ENCODE peak calls at places on chromosome 19, in four cellular contexts. O, P, Y and A are unnamed samples.

GRCh38 chr19:20182232-20182785 is 15.3 kb downstream of the ZNF486 start:
- DNase-seq in O (no peak), Y (no peak), P (no peak), A (no peak)

GRCh38 chr19:3075605-3076431 is 13.5 kb upstream of the TLE5 start:
- DNase-seq in O (peak), Y (peak), P (peak), A (no peak)

GRCh38 chr19:39277598-39277997 is 9.4 kb downstream of the IFNL2 start:
- DNase-seq in P (no peak), O (no peak), Y (no peak), A (no peak)

GRCh38 chr19:49718511-49718910 is 27.6 kb downstream of the CPT1C start:
- DNase-seq in O (no peak), P (no peak), Y (no peak), A (no peak)

GRCh38 chr19:2076481-2077082 is 19.5 kb downstream of the MOB3A start:
- DNase-seq in Y (no peak), P (no peak), O (no peak), A (no peak)

GRCh38 chr19:10453852-10454251 is 33.5 kb downstream of the PDE4A start:
- DNase-seq in Y (no peak), O (no peak), P (no peak), A (no peak)

GRCh38 chr19:39099341-39099740 is 15.2 kb downstream of the ACP7 start:
- DNase-seq in Y (no peak), O (no peak), P (no peak), A (no peak)

GRCh38 chr19:35013820-35014754 is 14.0 kb downstream of the GRAMD1A start:
- DNase-seq in Y (no peak), O (no peak), P (peak), A (no peak)

GRCh38 chr19:35135389-35135909 is 590 bp upstream of the LGI4 start:
- DNase-seq in P (peak), Y (peak), O (peak), A (peak)

GRCh38 chr19:42528354-42529247 is at the start of gene CEACAM1:
- DNase-seq in O (peak), P (no peak), Y (peak), A (no peak)

GRCh38 chr19:35269425-35270117 is 809 bp downstream of the USF2 start:
- DNase-seq in P (peak), O (peak), Y (peak), A (peak)

GRCh38 chr19:57786906-57787305 is 17.4 kb downstream of the ZNF586 start:
- DNase-seq in Y (no peak), P (no peak), O (no peak), A (no peak)

GRCh38 chr19:18021121-18021755 is 13.3 kb downstream of the ARRDC2 start:
- DNase-seq in Y (no peak), P (peak), O (peak), A (no peak)

GRCh38 chr19:12899891-12900518 is 9.0 kb downstream of the GCDH start:
- DNase-seq in Y (no peak), O (no peak), P (no peak), A (no peak)

GRCh38 chr19:40147693-40148347 is 43.4 kb upstream of the MAP3K10 start:
- DNase-seq in P (peak), Y (no peak), O (peak), A (peak)